ENCODE peak calls at places on chromosomes 2 and 18, in eight cellular contexts. R is GM06990, B is tibial nerve, M is nephron progenitor cell, V is BJ, Y is fibroblast of the aortic adventitia, A is GM13976, E is GM12865. I is an unnamed sample.

GRCh38 chr18:61546598-61546997 is 213.4 kb downstream of the CDH20 start:
- DNase-seq in B (peak; percentile 18), V (peak; percentile 31), A (no peak), E (no peak), R (no peak), Y (peak; percentile 52), M (no peak), I (no peak)

GRCh38 chr18:55485666-55486065 is 102.3 kb downstream of the TCF4 start:
- DNase-seq in A (no peak), R (no peak), Y (peak; percentile 79), E (no peak), M (no peak), B (no peak), V (peak; percentile 50), I (no peak)

GRCh38 chr2:201507725-201508124 is 56.2 kb downstream of the STRADB start:
- DNase-seq in Y (no peak), M (no peak), R (no peak), A (no peak), B (no peak), E (no peak), V (no peak), I (no peak)

GRCh38 chr2:55992465-55992864 is 68.9 kb upstream of the EFEMP1 start:
- DNase-seq in M (no peak), V (peak; percentile 99), A (no peak), Y (peak; percentile 100), E (no peak), B (no peak), R (no peak), I (no peak)

GRCh38 chr2:117613101-117613500 is 201.4 kb upstream of the DDX18 start:
- DNase-seq in B (no peak), A (no peak), E (no peak), M (no peak), V (no peak), R (no peak), Y (no peak), I (no peak)

GRCh38 chr2:176085861-176086771 is 2.4 kb upstream of the EVX2 start:
- DNase-seq in R (no peak), Y (peak; percentile 37), B (peak; percentile 45), E (peak; percentile 16), A (no peak), M (peak; percentile 67), V (no peak), I (no peak)

GRCh38 chr2:16100006-16100405 is 159.7 kb downstream of the MYCN start:
- DNase-seq in M (no peak), B (no peak), Y (no peak), R (no peak), V (no peak), E (no peak), A (no peak), I (no peak)

GRCh38 chr2:206800501-206801416 is 35.4 kb downstream of the FASTKD2 start:
- DNase-seq in Y (peak; percentile 90), B (peak; percentile 79), V (peak; percentile 20), R (peak; percentile 18), M (peak; percentile 61), A (peak; percentile 39), E (peak; percentile 60), I (peak; percentile 48)

GRCh38 chr2:196808281-196808680 is 874 bp downstream of the C2orf66 start:
- DNase-seq in Y (peak; percentile 4), R (no peak), E (peak; percentile 3), V (no peak), M (no peak), A (no peak), B (no peak), I (no peak)

GRCh38 chr18:69469444-69469919 is 68.8 kb downstream of the DOK6 start:
- DNase-seq in Y (no peak), R (peak; percentile 6), A (peak; percentile 23), B (no peak), M (peak; percentile 10), E (peak; percentile 3), V (no peak), I (no peak)
- TF ChIP-seq CTCF in Y (peak; percentile 2), R (peak; percentile 29), A (no peak), B (no peak), M (peak; percentile 31), E (no peak), V (peak; percentile 29), I (peak; percentile 10)

DNA sequence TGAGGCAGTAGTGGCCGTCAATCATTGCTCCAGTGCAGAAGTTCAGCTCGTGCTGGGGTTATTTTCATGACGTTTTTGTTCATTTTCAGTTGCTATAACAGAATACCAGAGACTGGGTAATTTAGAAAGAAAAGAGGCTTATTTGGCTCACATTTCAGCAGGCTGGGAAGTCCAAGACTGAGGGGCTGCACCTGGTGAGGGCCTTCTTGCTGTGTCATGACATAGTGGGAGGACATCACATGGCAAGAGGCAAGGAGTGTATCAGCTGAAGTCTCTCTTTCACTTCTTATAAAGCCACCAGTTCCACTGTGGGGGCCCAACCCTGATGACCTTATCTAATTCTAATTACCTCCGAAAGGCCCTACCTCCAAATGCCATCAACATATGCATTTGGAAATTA is 58.0 kb upstream of the DPP10 start:
- DNase-seq in E (no peak), V (no peak), B (no peak), R (no peak), Y (no peak), A (no peak), M (no peak), I (no peak)
- TF ChIP-seq CTCF in E (no peak), V (no peak), B (no peak), R (no peak), Y (no peak), A (no peak), M (no peak), I (no peak)

DNA sequence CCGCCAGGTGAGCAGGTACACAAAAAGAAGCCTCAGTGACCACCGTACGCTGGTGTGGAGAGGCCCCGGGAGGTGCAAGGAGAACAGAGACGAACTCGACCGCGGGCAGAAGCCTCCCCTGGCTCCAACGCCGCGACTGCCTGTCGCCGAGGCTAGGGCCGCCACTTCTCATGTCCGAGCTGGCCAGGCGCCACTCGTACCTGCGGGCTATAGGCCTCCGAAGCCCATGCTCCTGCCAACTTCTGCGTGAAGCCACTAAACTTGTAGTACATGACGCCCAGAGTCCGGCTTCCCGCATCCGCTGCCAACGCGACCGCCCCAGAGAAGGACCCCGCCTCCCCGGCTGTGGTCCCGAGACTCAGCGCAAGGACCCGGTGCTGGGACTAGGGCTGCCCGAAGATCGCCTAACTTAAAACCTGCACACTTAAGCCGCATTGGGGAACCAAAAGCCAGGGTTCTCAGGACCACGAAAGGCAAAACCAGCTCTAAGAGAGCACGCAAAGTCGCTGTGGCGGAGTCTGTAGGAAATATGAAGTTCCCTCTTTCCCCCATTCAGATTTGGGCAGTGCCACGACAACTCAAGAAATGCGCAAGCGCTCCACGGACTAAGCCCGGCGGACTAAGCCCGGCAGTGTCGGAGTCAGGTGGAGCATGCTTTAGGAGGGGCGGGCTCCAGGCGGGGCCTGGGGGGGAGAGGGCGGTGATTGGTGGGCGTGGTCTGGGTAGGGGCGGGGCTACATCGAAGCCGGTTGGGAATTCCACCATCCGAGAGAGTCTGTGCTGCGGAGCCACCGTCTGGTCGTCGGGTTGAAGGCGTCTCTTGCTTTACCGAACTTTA is at the start of gene COX7A2L:
- DNase-seq in A (peak; percentile 98), R (peak; percentile 92), E (peak; percentile 97), M (peak; percentile 98), Y (peak; percentile 98), V (peak; percentile 78), B (peak; percentile 94), I (peak; percentile 97)
- TF ChIP-seq CTCF in A (peak; percentile 34), R (peak; percentile 16), E (peak; percentile 14), M (no peak), Y (peak; percentile 41), V (peak; percentile 45), B (peak; percentile 44), I (peak; percentile 42)

GRCh38 chr2:173965372-173966025 is at the start of gene SP3:
- DNase-seq in R (peak; percentile 96), A (peak; percentile 99), Y (peak; percentile 97), B (peak; percentile 96), M (peak; percentile 97), V (peak; percentile 79), E (peak; percentile 98), I (peak; percentile 99)
- TF ChIP-seq CTCF in R (no peak), A (no peak), Y (peak; percentile 11), B (no peak), M (no peak), V (no peak), E (no peak), I (no peak)